ENCODE peak calls at places on chromosomes 3 and 15, in nine cellular contexts. F is H9, I is Peyer's patch, D is brain microvascular endothelial cell, A is cardiac muscle cell, T is prostate gland, X is dorsolateral prefrontal cortex, Y is caudate nucleus, O is gastrocnemius medialis. B is an unnamed sample.

GRCh38 chr3:118577055-118577759 is 457.4 kb downstream of the IGSF11 start:
- DNase-seq in F (no peak), I (no peak), D (no peak), A (no peak), T (no peak), X (no peak), Y (no peak), O (no peak), B (no peak)

GRCh38 chr3:48015451-48016182 is 599 bp downstream of the MAP4 start:
- DNase-seq in F (no peak), I (no peak), D (no peak), A (peak), T (no peak), X (no peak), Y (no peak), O (no peak), B (no peak)

GRCh38 chr15:63715818-63716217 is 117.9 kb downstream of the HERC1 start:
- DNase-seq in F (no peak), I (no peak), D (no peak), A (no peak), T (no peak), X (no peak), Y (no peak), O (no peak), B (peak)

GRCh38 chr3:160478338-160478737 is 28.8 kb upstream of the TRIM59 start:
- DNase-seq in F (no peak), I (no peak), D (peak), A (peak), T (no peak), X (no peak), Y (no peak), O (no peak), B (no peak)

GRCh38 chr15:76467136-76467535 is 130.6 kb downstream of the ISL2 start:
- DNase-seq in F (no peak), I (no peak), D (no peak), A (no peak), T (no peak), X (no peak), Y (no peak), O (no peak), B (no peak)

GRCh38 chr3:157428957-157429356 is 7.7 kb upstream of the PTX3 start:
- DNase-seq in F (no peak), I (no peak), D (no peak), A (no peak), T (no peak), X (no peak), Y (no peak), O (no peak), B (no peak)

GRCh38 chr15:39025881-39026280 is 461.3 kb upstream of the RASGRP1 start:
- DNase-seq in F (no peak), I (no peak), D (no peak), A (no peak), T (no peak), X (no peak), Y (no peak), O (no peak), B (no peak)

GRCh38 chr3:50123394-50124361 is 31.4 kb upstream of the SEMA3F start:
- DNase-seq in F (no peak), I (no peak), D (no peak), A (no peak), T (no peak), X (no peak), Y (no peak), O (no peak), B (no peak)

GRCh38 chr15:39745415-39745814 is 37.2 kb downstream of the FSIP1 start:
- DNase-seq in F (no peak), I (no peak), D (no peak), A (no peak), T (no peak), X (no peak), Y (no peak), O (no peak), B (no peak)

GRCh38 chr15:76565366-76565765 is 228.8 kb downstream of the ISL2 start:
- DNase-seq in F (no peak), I (no peak), D (no peak), A (no peak), T (no peak), X (no peak), Y (no peak), O (no peak), B (no peak)

GRCh38 chr15:59250249-59250648 is 43.6 kb downstream of the LDHAL6B start:
- DNase-seq in F (no peak), I (no peak), D (no peak), A (no peak), T (no peak), X (no peak), Y (no peak), O (no peak), B (no peak)

GRCh38 chr15:101187820-101188516 is 63.9 kb downstream of the CHSY1 start:
- DNase-seq in F (no peak), I (no peak), D (peak), A (peak), T (no peak), X (no peak), Y (no peak), O (no peak), B (no peak)

GRCh38 chr3:111917300-111917699 is 58.2 kb downstream of the PHLDB2 start:
- DNase-seq in F (no peak), I (no peak), D (peak), A (peak), T (no peak), X (no peak), Y (no peak), O (no peak), B (peak)

GRCh38 chr15:37585966-37586656 is 348.3 kb upstream of the TMCO5A start:
- DNase-seq in F (no peak), I (no peak), D (peak), A (peak), T (no peak), X (no peak), Y (no peak), O (no peak), B (no peak)

GRCh38 chr15:33215941-33216872 is 21.7 kb upstream of the FMN1 start:
- DNase-seq in F (no peak), I (no peak), D (peak), A (peak), T (no peak), X (no peak), Y (no peak), O (no peak), B (peak)

GRCh38 chr15:90836296-90836871 is 32.0 kb upstream of the FURIN start:
- DNase-seq in F (no peak), I (no peak), D (peak), A (peak), T (no peak), X (no peak), Y (no peak), O (no peak), B (no peak)

GRCh38 chr3:47817609-47818008 is 14.7 kb downstream of the DHX30 start:
- DNase-seq in F (no peak), I (no peak), D (no peak), A (no peak), T (no peak), X (no peak), Y (no peak), O (no peak), B (no peak)

DNA sequence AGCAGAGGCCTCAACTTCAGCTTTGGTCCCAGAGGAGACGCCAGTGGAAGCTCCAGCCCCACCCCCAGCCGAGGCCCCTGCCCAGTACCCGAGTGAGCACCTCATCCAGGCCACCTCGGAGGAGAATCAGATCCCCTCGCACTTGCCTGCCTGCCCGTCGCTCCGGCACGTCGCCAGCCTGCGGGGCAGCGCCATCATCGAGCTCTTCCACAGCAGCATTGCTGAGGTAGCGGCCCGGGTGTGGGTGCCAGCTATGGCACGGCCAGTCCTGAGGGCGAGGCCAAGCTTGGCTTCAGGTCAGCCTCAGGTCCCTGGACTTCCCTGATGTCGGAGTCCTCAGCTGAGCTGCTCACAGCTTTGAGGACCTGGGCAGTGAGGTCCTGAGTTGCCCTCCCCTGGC is 5.7 kb upstream of the STAB1 start:
- DNase-seq in F (no peak), I (no peak), D (no peak), A (no peak), T (no peak), X (no peak), Y (no peak), O (no peak), B (no peak)
- H3K27ac ChIP-seq in F (no peak), I (no peak), D (no peak), A (no peak), T (peak), X (peak), Y (no peak), O (peak), B (peak)

GRCh38 chr3:120093923-120094775 is at the start of gene GSK3B:
- DNase-seq in F (peak), I (peak), D (peak), A (no peak), T (peak), X (peak), Y (peak), O (peak), B (peak)
- H3K27ac ChIP-seq in F (peak), I (peak), D (peak), A (peak), T (peak), X (peak), Y (peak), O (peak), B (peak)

GRCh38 chr3:2628117-2628516 is 482.1 kb downstream of the IL5RA start:
- DNase-seq in F (peak), I (no peak), D (no peak), A (no peak), T (no peak), X (no peak), Y (no peak), O (no peak), B (no peak)

DNA sequence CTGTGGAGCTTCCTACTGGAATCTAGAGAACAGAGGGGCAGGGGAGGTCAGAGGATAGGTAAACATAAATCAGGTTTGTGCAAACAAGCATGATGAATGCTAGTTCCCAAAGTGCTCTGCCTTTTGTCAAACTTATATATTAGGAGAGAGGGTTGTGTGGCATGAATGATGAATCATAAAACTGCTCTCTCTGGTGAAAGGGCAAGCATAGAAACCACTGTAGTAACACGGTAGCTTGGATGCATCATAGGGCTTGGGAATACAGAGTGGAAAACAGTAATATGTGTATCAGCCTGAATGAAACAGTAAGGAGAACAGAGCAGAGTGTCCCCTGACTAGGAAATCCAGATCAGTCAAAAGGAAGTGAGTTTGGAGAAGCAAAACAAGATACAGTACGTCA is 486.7 kb downstream of the IL5RA start:
- DNase-seq in F (no peak), I (no peak), D (no peak), A (no peak), T (no peak), X (no peak), Y (no peak), O (no peak), B (no peak)
- H3K27ac ChIP-seq in F (no peak), I (no peak), D (no peak), A (no peak), T (no peak), X (no peak), Y (no peak), O (no peak), B (no peak)

GRCh38 chr3:129629011-129629410 is 22.5 kb upstream of the PLXND1 start:
- DNase-seq in F (no peak), I (no peak), D (no peak), A (no peak), T (no peak), X (no peak), Y (no peak), O (no peak), B (no peak)
- H3K27ac ChIP-seq in F (no peak), I (no peak), D (no peak), A (no peak), T (no peak), X (no peak), Y (no peak), O (no peak), B (peak)

GRCh38 chr3:150736903-150737832 is 25.8 kb downstream of the SIAH2 start:
- DNase-seq in F (no peak), I (no peak), D (no peak), A (peak), T (no peak), X (no peak), Y (no peak), O (no peak), B (no peak)
- H3K27ac ChIP-seq in F (no peak), I (no peak), D (no peak), A (no peak), T (no peak), X (no peak), Y (no peak), O (no peak), B (no peak)

GRCh38 chr15:71471347-71471746 is 339.0 kb upstream of the NR2E3 start:
- DNase-seq in F (no peak), I (no peak), D (no peak), A (no peak), T (peak), X (no peak), Y (no peak), O (no peak), B (peak)

GRCh38 chr15:71473751-71474150 is 336.6 kb upstream of the NR2E3 start:
- DNase-seq in F (no peak), I (no peak), D (no peak), A (no peak), T (no peak), X (no peak), Y (no peak), O (no peak), B (no peak)

GRCh38 chr15:71468715-71469114 is 341.6 kb upstream of the NR2E3 start:
- DNase-seq in F (no peak), I (no peak), D (no peak), A (no peak), T (no peak), X (no peak), Y (no peak), O (no peak), B (no peak)

GRCh38 chr15:71469393-71469792 is 341.0 kb upstream of the NR2E3 start:
- DNase-seq in F (peak), I (no peak), D (no peak), A (no peak), T (no peak), X (no peak), Y (no peak), O (no peak), B (no peak)

DNA sequence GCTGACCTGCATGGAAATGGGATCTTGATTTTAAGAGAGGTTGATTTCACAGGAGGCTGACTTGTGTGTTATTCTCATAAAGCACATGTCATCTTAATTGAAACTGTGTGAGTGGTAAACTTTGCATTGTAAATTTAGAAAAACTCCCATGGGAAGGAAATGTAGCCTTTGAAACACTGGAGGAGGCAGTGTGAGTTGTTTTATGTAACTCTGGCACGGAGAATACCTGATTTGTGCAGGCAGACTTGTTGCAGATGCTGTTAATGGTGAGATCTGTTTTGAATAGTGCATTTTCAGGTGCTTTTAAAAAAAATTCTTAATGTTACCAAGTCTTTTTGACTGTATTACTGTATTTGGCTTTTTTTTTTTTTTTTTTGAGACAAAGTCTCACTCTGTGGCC is 337.7 kb upstream of the NR2E3 start:
- DNase-seq in F (no peak), I (no peak), D (no peak), A (no peak), T (no peak), X (no peak), Y (no peak), O (no peak), B (no peak)
- H3K27ac ChIP-seq in F (no peak), I (no peak), D (no peak), A (no peak), T (peak), X (no peak), Y (peak), O (no peak), B (no peak)

GRCh38 chr3:181054538-181054937 is 65.0 kb upstream of the DNAJC19 start:
- DNase-seq in F (no peak), I (no peak), D (no peak), A (no peak), T (no peak), X (no peak), Y (no peak), O (no peak), B (no peak)

GRCh38 chr3:181056276-181056675 is 66.7 kb upstream of the DNAJC19 start:
- DNase-seq in F (no peak), I (no peak), D (no peak), A (no peak), T (no peak), X (no peak), Y (no peak), O (no peak), B (no peak)

GRCh38 chr3:181050738-181051137 is 61.2 kb upstream of the DNAJC19 start:
- DNase-seq in F (peak), I (no peak), D (no peak), A (no peak), T (no peak), X (no peak), Y (no peak), O (no peak), B (no peak)

DNA sequence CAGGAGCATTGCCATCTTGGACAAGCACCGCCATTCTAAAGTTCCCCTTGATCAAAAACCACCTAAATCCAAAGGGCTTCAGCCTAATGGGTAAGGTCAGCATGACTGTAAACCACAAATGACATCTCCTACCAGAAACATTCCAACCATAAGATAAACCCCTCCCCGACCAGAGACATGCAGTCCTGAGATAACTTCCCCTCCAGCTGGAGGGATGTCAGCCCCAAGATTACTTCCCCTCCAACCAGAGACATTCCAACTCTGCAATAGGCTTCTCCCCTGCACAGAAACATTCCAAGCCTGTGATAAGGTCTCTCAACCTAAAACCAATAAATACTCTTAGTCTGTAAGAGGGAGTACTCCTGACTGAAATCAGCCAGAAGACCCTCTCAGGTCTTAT is 62.7 kb upstream of the DNAJC19 start:
- DNase-seq in F (no peak), I (no peak), D (peak), A (no peak), T (no peak), X (no peak), Y (no peak), O (no peak), B (no peak)
- H3K27ac ChIP-seq in F (no peak), I (no peak), D (no peak), A (no peak), T (no peak), X (no peak), Y (no peak), O (no peak), B (no peak)

GRCh38 chr3:195122261-195122660 is 148.7 kb downstream of the XXYLT1 start:
- DNase-seq in F (no peak), I (no peak), D (no peak), A (no peak), T (no peak), X (no peak), Y (no peak), O (no peak), B (no peak)

GRCh38 chr3:195126073-195126605 is 144.8 kb downstream of the XXYLT1 start:
- DNase-seq in F (no peak), I (peak), D (no peak), A (no peak), T (no peak), X (no peak), Y (no peak), O (no peak), B (no peak)

GRCh38 chr3:195125646-195126045 is 145.3 kb downstream of the XXYLT1 start:
- DNase-seq in F (no peak), I (no peak), D (no peak), A (no peak), T (no peak), X (no peak), Y (no peak), O (no peak), B (no peak)

GRCh38 chr3:195123196-195123805 is 147.7 kb downstream of the XXYLT1 start:
- DNase-seq in F (peak), I (no peak), D (no peak), A (no peak), T (no peak), X (no peak), Y (no peak), O (no peak), B (no peak)

DNA sequence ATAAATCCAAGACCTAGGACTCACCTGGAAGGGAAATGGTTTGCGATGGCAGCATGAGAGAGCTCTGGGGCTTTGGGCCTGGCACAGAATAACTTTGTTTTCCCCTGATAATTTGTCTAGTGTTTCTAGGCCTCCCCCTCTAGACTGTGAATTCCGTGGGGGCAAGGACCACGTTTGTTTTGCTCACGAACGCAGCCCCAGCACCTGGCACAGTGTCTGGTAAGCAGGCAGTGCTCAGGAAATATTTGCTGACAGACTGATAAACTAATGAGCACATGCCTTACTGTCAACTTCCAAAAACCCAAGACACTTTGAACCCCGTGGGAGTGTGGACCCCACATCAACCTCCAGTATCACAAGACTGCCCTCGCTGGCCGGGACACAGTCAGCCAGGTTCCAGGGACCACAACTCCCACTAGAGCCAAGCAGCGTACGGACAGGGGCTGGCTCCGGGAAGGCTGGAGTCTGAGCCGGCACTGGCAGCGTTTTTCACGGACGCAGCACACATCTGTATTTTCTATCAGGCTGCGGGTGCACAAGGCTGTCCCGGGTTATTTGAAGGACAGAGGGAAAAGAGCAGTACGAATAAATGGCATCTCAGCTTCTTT is 146.5 kb downstream of the XXYLT1 start:
- DNase-seq in F (no peak), I (no peak), D (no peak), A (no peak), T (no peak), X (no peak), Y (no peak), O (no peak), B (no peak)
- H3K27ac ChIP-seq in F (no peak), I (no peak), D (no peak), A (peak), T (no peak), X (no peak), Y (no peak), O (peak), B (no peak)

DNA sequence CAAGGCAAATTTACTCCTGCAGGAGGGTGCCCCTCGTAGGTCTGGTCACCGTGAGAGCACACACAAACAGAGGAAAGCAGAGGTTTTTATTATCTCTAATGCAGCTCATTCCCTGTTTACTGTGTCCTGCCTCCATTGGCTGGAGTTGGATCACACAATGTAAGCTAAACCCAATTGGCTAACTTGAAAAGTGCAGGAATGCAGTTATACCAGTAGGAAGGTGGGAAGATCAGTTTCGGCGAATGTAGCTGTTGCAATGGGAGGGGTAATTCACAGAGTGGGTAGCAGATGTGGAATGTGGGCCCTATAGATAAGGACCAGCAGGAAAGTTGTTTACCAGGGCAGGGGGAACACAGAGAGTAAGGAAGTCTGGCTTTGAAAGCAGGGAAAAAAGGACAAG is 42.5 kb upstream of the NPAP1 start:
- DNase-seq in F (peak), I (no peak), D (no peak), A (no peak), T (no peak), X (no peak), Y (no peak), O (no peak), B (no peak)
- H3K27ac ChIP-seq in F (peak), I (no peak), D (no peak), A (no peak), T (no peak), X (no peak), Y (no peak), O (no peak), B (no peak)

GRCh38 chr3:185789891-185790830 is 34.7 kb downstream of the IGF2BP2 start:
- DNase-seq in F (no peak), I (no peak), D (no peak), A (no peak), T (no peak), X (no peak), Y (no peak), O (no peak), B (no peak)
- H3K27ac ChIP-seq in F (peak), I (no peak), D (no peak), A (no peak), T (no peak), X (no peak), Y (no peak), O (no peak), B (no peak)